ENCODE peak calls at places on chromosomes 11 and 22, in ten cellular contexts. Z is SK-N-SH, B is mucosa of descending colon, C is PC-9, P is body of pancreas, L is PC-3, O is esophagus squamous epithelium, V is sigmoid colon, R is spleen, U is left ventricle myocardium inferior. J is an unnamed sample.

GRCh38 chr11:116263770-116264169 is 509.0 kb downstream of the BUD13 start:
- DNase-seq in Z (no peak), B (no peak), C (no peak), P (no peak), L (no peak), O (no peak), V (no peak), R (no peak), U (no peak), J (no peak)

GRCh38 chr22:42959472-42960145 is 55.3 kb downstream of the PACSIN2 start:
- DNase-seq in Z (peak; percentile 64), B (no peak), C (peak; percentile 90), P (peak; percentile 84), L (no peak), O (no peak), V (peak; percentile 77), R (no peak), U (peak; percentile 55), J (peak; percentile 48)

GRCh38 chr11:92245700-92246270 is 21.2 kb downstream of the FAT3 start:
- DNase-seq in Z (no peak), B (no peak), C (no peak), P (no peak), L (no peak), O (no peak), V (no peak), R (no peak), U (no peak), J (no peak)

GRCh38 chr11:61460474-61460881 is 30.6 kb downstream of the SDHAF2 start:
- DNase-seq in Z (no peak), B (no peak), C (no peak), P (no peak), L (no peak), O (no peak), V (peak; percentile 91), R (no peak), U (peak; percentile 38), J (no peak)

GRCh38 chr22:25403752-25404471 is 160.6 kb upstream of the GRK3 start:
- DNase-seq in Z (peak; percentile 49), B (peak; percentile 57), C (no peak), P (no peak), L (peak; percentile 21), O (no peak), V (peak; percentile 64), R (no peak), U (no peak), J (no peak)

GRCh38 chr11:116790167-116791001 is 1.3 kb downstream of the APOA5 start:
- DNase-seq in Z (no peak), B (no peak), C (no peak), P (no peak), L (no peak), O (no peak), V (no peak), R (peak; percentile 80), U (no peak), J (no peak)

GRCh38 chr11:124769804-124770774 is 8.0 kb upstream of the ESAM start:
- DNase-seq in Z (no peak), B (no peak), C (peak; percentile 93), P (no peak), L (peak; percentile 90), O (no peak), V (no peak), R (no peak), U (no peak), J (no peak)

GRCh38 chr22:18060646-18061620 is 16.9 kb upstream of the PEX26 start:
- DNase-seq in Z (no peak), B (peak; percentile 66), C (peak; percentile 45), P (no peak), L (peak; percentile 65), O (no peak), V (no peak), R (peak; percentile 68), U (no peak), J (no peak)

GRCh38 chr11:108788565-108789199 is 123.8 kb downstream of the DDX10 start:
- DNase-seq in Z (no peak), B (no peak), C (no peak), P (peak; percentile 13), L (peak; percentile 63), O (no peak), V (no peak), R (no peak), U (no peak), J (no peak)
- TF ChIP-seq CTCF in Z (peak; percentile 63), B (no peak), C (peak; percentile 47), P (peak; percentile 41), L (peak; percentile 73), O (peak; percentile 49), V (no peak), R (no peak), U (peak; percentile 48), J (peak; percentile 55)

GRCh38 chr22:27671413-27671721 is 130.2 kb downstream of the MN1 start:
- DNase-seq in Z (no peak), B (no peak), C (no peak), P (no peak), L (no peak), O (no peak), V (no peak), R (peak; percentile 31), U (no peak), J (no peak)

GRCh38 chr22:27674524-27674923 is 127.0 kb downstream of the MN1 start:
- DNase-seq in Z (no peak), B (no peak), C (no peak), P (no peak), L (no peak), O (no peak), V (no peak), R (no peak), U (no peak), J (no peak)

GRCh38 chr22:27670701-27671412 is 130.7 kb downstream of the MN1 start:
- DNase-seq in Z (no peak), B (peak; percentile 49), C (peak; percentile 79), P (peak; percentile 84), L (peak; percentile 32), O (no peak), V (no peak), R (peak; percentile 72), U (peak; percentile 73), J (no peak)

GRCh38 chr22:27673839-27674238 is 127.7 kb downstream of the MN1 start:
- DNase-seq in Z (no peak), B (no peak), C (no peak), P (peak; percentile 70), L (no peak), O (no peak), V (no peak), R (peak; percentile 46), U (no peak), J (no peak)

DNA sequence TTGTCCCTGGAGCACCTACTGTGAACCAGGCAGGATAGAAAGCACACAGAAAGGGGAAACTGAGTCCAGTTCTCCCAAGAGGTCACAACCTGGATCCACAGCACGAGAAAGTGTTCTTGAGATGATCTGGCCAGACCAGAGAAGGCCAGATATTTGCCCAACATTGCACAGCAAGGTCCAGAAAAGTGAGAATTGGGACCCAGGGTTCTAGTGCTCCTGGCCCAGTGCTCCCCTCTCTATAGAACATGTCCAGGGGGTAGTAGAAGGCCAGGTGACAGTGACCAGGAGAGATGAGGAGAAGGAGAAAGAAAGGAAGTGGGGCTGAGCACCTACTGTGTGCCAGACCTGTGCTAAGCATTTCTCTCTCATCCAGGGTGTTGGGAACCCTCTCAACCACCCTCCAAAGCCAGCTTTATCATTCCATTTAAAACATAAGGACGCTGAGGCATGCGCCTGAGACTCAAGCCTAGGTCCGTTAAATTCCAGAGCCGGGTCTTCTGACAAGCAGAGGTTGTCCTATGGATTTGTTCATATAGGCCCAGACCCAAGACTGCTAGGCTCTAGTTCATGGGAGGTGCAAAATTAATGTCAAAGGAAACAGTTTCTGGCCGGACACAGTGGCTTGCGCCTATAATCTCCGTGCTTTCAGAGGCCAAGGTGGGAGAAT is 128.7 kb downstream of the MN1 start:
- DNase-seq in Z (no peak), B (no peak), C (no peak), P (no peak), L (no peak), O (no peak), V (no peak), R (no peak), U (no peak), J (no peak)
- H3K9me3 ChIP-seq in Z (no peaks in the 10 kb centered on the region), B (no peaks in the 10 kb centered on the region), C (no peaks in the 10 kb centered on the region), P (no peaks in the 10 kb centered on the region), L (no peaks in the 10 kb centered on the region), O (no peaks in the 10 kb centered on the region), V (no peaks in the 10 kb centered on the region), R (no peaks in the 10 kb centered on the region), U (peaks cover 15% of the 10 kb centered on the region), J (no peaks in the 10 kb centered on the region)

GRCh38 chr22:19122143-19122751 is at the start of gene DGCR2:
- DNase-seq in Z (peak; percentile 100), B (peak; percentile 97), C (peak; percentile 67), P (peak; percentile 98), L (peak; percentile 91), O (peak; percentile 87), V (peak; percentile 98), R (peak; percentile 99), U (peak; percentile 97), J (peak; percentile 87)

GRCh38 chr22:19124377-19124776 is 2.2 kb upstream of the DGCR2 start:
- DNase-seq in Z (no peak), B (no peak), C (no peak), P (no peak), L (no peak), O (no peak), V (no peak), R (peak; percentile 61), U (no peak), J (no peak)

GRCh38 chr22:19122752-19123492 is 710 bp upstream of the DGCR2 start:
- DNase-seq in Z (peak; percentile 63), B (no peak), C (no peak), P (peak; percentile 55), L (no peak), O (no peak), V (no peak), R (no peak), U (no peak), J (no peak)

GRCh38 chr22:19125011-19125410 is 2.8 kb upstream of the DGCR2 start:
- DNase-seq in Z (no peak), B (no peak), C (no peak), P (no peak), L (no peak), O (no peak), V (no peak), R (peak; percentile 49), U (no peak), J (no peak)

GRCh38 chr22:19123936-19124335 is 1.7 kb upstream of the DGCR2 start:
- DNase-seq in Z (no peak), B (no peak), C (no peak), P (no peak), L (no peak), O (no peak), V (no peak), R (no peak), U (no peak), J (no peak)
- TF ChIP-seq CTCF in Z (no peak), B (no peak), C (no peak), P (no peak), L (no peak), O (no peak), V (no peak), R (no peak), U (no peak), J (no peak)

GRCh38 chr11:85167038-85167437 is 460.1 kb downstream of the DLG2 start:
- DNase-seq in Z (no peak), B (no peak), C (no peak), P (no peak), L (peak; percentile 51), O (no peak), V (no peak), R (no peak), U (no peak), J (no peak)

GRCh38 chr11:85165819-85166218 is 461.3 kb downstream of the DLG2 start:
- DNase-seq in Z (no peak), B (no peak), C (no peak), P (no peak), L (no peak), O (no peak), V (no peak), R (no peak), U (no peak), J (no peak)

GRCh38 chr11:85167471-85167870 is 459.7 kb downstream of the DLG2 start:
- DNase-seq in Z (no peak), B (no peak), C (no peak), P (no peak), L (peak; percentile 20), O (no peak), V (no peak), R (no peak), U (no peak), J (no peak)

GRCh38 chr11:85170184-85170583 is 457.0 kb downstream of the DLG2 start:
- DNase-seq in Z (no peak), B (no peak), C (peak; percentile 99), P (no peak), L (peak; percentile 98), O (no peak), V (no peak), R (no peak), U (no peak), J (peak; percentile 7)

GRCh38 chr11:85164743-85165142 is 462.4 kb downstream of the DLG2 start:
- DNase-seq in Z (no peak), B (no peak), C (no peak), P (no peak), L (no peak), O (no peak), V (no peak), R (no peak), U (no peak), J (no peak)
- H3K9me3 ChIP-seq in Z (no peaks in the 10 kb centered on the region), B (no peaks in the 10 kb centered on the region), C (peaks cover 2% of the 10 kb centered on the region), P (no peaks in the 10 kb centered on the region), L (no peaks in the 10 kb centered on the region), O (no peaks in the 10 kb centered on the region), V (no peaks in the 10 kb centered on the region), R (no peaks in the 10 kb centered on the region), U (no peaks in the 10 kb centered on the region), J (no peaks in the 10 kb centered on the region)

J was measured in AG04450.